ENCODE peak calls at places on chromosome 15, in five cellular contexts. Z is GM10248; I is left ventricle myocardium superior; N is activated CD4-positive, alpha-beta T cell treated with anti-CD3 and anti-CD28 coated beads for 4 hours; U is GM19239. F is an unnamed sample.

GRCh38 chr15:68593341-68593740 is 14.5 kb downstream of the CORO2B start:
- DNase-seq in I (no peak), U (no peak), Z (no peak), N (no peak), F (no peak)

GRCh38 chr15:59244337-59244736 is 37.7 kb downstream of the LDHAL6B start:
- DNase-seq in I (no peak), N (no peak), U (peak; percentile 51), Z (peak; percentile 75), F (no peak)

GRCh38 chr15:88529021-88529630 is 17.4 kb downstream of the DET1 start:
- DNase-seq in Z (no peak), I (no peak), U (no peak), N (no peak), F (no peak)

GRCh38 chr15:66673410-66674322 is 28.4 kb upstream of the SMAD6 start:
- DNase-seq in U (no peak), N (no peak), I (peak; percentile 55), Z (peak; percentile 59), F (no peak)

GRCh38 chr15:35306361-35306981 is 221.4 kb upstream of the NANOGP8 start:
- DNase-seq in I (no peak), Z (no peak), U (no peak), N (no peak), F (no peak)

GRCh38 chr15:23565395-23566069 is at the start of gene MKRN3:
- DNase-seq in U (no peak), I (peak; percentile 52), N (peak; percentile 16), Z (no peak), F (peak; percentile 5)

GRCh38 chr15:74227968-74228722 is 8.0 kb upstream of the CCDC33 start:
- DNase-seq in N (no peak), I (peak; percentile 48), Z (no peak), U (no peak), F (no peak)

GRCh38 chr15:67815036-67815592 is 10.2 kb upstream of the SKOR1 start:
- DNase-seq in N (no peak), U (no peak), Z (no peak), I (no peak), F (no peak)

GRCh38 chr15:88498991-88499390 is 31.5 kb downstream of the MRPS11 start:
- DNase-seq in U (no peak), N (no peak), I (peak; percentile 36), Z (no peak), F (no peak)

GRCh38 chr15:50906954-50907865 is 1.3 kb upstream of the AP4E1 start:
- DNase-seq in U (peak; percentile 48), Z (peak; percentile 79), I (no peak), N (peak; percentile 68), F (peak; percentile 60)

GRCh38 chr15:93861956-93862741 is 369.2 kb upstream of the MCTP2 start:
- DNase-seq in Z (no peak), N (no peak), U (no peak), I (no peak), F (no peak)

GRCh38 chr15:75195766-75196241 is 5.9 kb upstream of the C15orf39 start:
- DNase-seq in N (no peak), I (peak; percentile 42), U (no peak), Z (no peak), F (no peak)

F was measured in activated gamma-delta T cell treated with Interleukin-2 at 50 U/mL for 16 hours.